ENCODE peak calls at places on chromosomes 12 and 14, in ten cellular contexts. E is activated effector memory CD4-positive, alpha-beta T cell treated with anti-CD3 and anti-CD28 coated beads, Interleukin-2, amount 50 U/mL, for 16 hours; U is hippocampal formation; W is HS-5; R is stimulated activated CD4-positive, alpha-beta T cell treated with anti-CD3 and anti-CD28 coated beads, Interleukin-2, amount 100 ng/mL, for 24 hours; O is WTC11; F is glutamatergic neuron; B is smooth muscle cell of the brain vasculature; A is activated CD8-positive, alpha-beta memory T cell treated with anti-CD3 and anti-CD28 coated beads for 1 hour; X is NCI-H345. K is an unnamed sample.

GRCh38 chr12:124159655-124160054 is 135.2 kb upstream of the RFLNA start:
- DNase-seq in W (no peak), A (no peak), O (no peak), U (no peak), F (no peak), X (no peak), B (no peak), R (no peak), E (no peak), K (no peak)

GRCh38 chr14:21168055-21168454 is 12.2 kb upstream of the OR5AU1 start:
- DNase-seq in O (no peak), E (no peak), R (no peak), B (no peak), W (no peak), X (no peak), U (no peak), F (no peak), A (no peak), K (no peak)

GRCh38 chr14:71240866-71241520 is 333.7 kb downstream of the PCNX1 start:
- DNase-seq in R (no peak), W (no peak), A (no peak), O (no peak), F (no peak), U (no peak), E (no peak), X (no peak), B (no peak), K (no peak)

GRCh38 chr12:1916396-1917171 is 1.9 kb downstream of the CACNA2D4 start:
- DNase-seq in X (peak), B (no peak), A (no peak), W (no peak), E (peak), F (no peak), O (no peak), U (no peak), R (no peak), K (no peak)

GRCh38 chr12:91511795-91512420 is 329.3 kb upstream of the DCN start:
- DNase-seq in X (no peak), F (no peak), W (no peak), U (no peak), O (no peak), B (no peak), E (no peak), A (no peak), R (no peak), K (no peak)

GRCh38 chr14:95164506-95164905 is 7.2 kb upstream of the DICER1 start:
- DNase-seq in F (no peak), X (no peak), B (no peak), U (no peak), A (no peak), O (no peak), R (no peak), W (no peak), E (no peak), K (no peak)

GRCh38 chr14:34243001-34243400 is 219.0 kb downstream of the SPTSSA start:
- DNase-seq in U (no peak), E (no peak), O (no peak), F (no peak), X (no peak), A (no peak), B (no peak), W (no peak), R (no peak), K (no peak)

GRCh38 chr12:104374071-104374470 is 70.5 kb downstream of the EID3 start:
- DNase-seq in X (no peak), A (no peak), R (no peak), E (no peak), B (no peak), W (no peak), F (no peak), U (no peak), O (no peak), K (no peak)

GRCh38 chr14:75871181-75871880 is 110.5 kb downstream of the TGFB3 start:
- DNase-seq in O (no peak), U (no peak), A (no peak), X (no peak), E (no peak), F (no peak), B (no peak), R (no peak), W (no peak), K (no peak)

GRCh38 chr14:99718811-99719192 is 34.7 kb downstream of the CYP46A1 start:
- DNase-seq in O (no peak), F (no peak), E (peak), B (no peak), A (no peak), R (no peak), U (no peak), W (no peak), X (no peak), K (no peak)

GRCh38 chr12:113837059-113837458 is 129.1 kb downstream of the RBM19 start:
- DNase-seq in X (no peak), U (no peak), A (no peak), B (no peak), E (no peak), O (no peak), R (no peak), W (no peak), F (no peak), K (no peak)

GRCh38 chr12:53727310-53728041 is at the start of gene CALCOCO1:
- DNase-seq in E (peak), A (peak), R (peak), F (peak), X (peak), O (peak), B (peak), U (peak), W (peak), K (peak)

GRCh38 chr12:55996201-55996714 is 818 bp upstream of the SUOX start:
- DNase-seq in X (peak), R (peak), A (peak), E (peak), F (peak), W (no peak), U (peak), O (peak), B (no peak), K (peak)

GRCh38 chr12:109820921-109821381 is 12.2 kb downstream of the TRPV4 start:
- DNase-seq in E (no peak), U (no peak), X (peak), R (no peak), F (no peak), B (no peak), O (no peak), A (no peak), W (no peak), K (no peak)

GRCh38 chr12:52210186-52210924 is 18.5 kb upstream of the KRT80 start:
- DNase-seq in F (no peak), A (no peak), X (no peak), W (no peak), R (no peak), O (peak), U (no peak), B (no peak), E (no peak), K (no peak)

GRCh38 chr14:71133296-71133695 is 226.0 kb downstream of the PCNX1 start:
- DNase-seq in E (no peak), F (no peak), B (no peak), O (no peak), A (no peak), R (no peak), X (no peak), W (no peak), U (no peak), K (no peak)

GRCh38 chr12:5138845-5139244 is 95.2 kb downstream of the KCNA5 start:
- DNase-seq in A (no peak), R (no peak), U (no peak), W (no peak), O (no peak), F (no peak), E (no peak), B (no peak), X (no peak), K (no peak)

GRCh38 chr12:90086281-90086680 is 377.6 kb upstream of the ATP2B1 start:
- DNase-seq in F (no peak), X (no peak), W (no peak), O (no peak), A (no peak), B (no peak), U (no peak), E (no peak), R (no peak), K (no peak)